ENCODE peak calls at places on chromosome 3, in four cellular contexts. N is thoracic aorta, O is activated B cell treated with CpG ODN at 0.5 μM for 24 hours, U is B cell. L is an unnamed sample.

GRCh38 chr3:44342191-44342790 is 3.7 kb downstream of the TCAIM start:
- DNase-seq in O (no peak), U (no peak), N (no peak), L (no peak)

GRCh38 chr3:149618151-149619123 is 39.4 kb downstream of the WWTR1 start:
- DNase-seq in U (no peak), O (no peak), N (peak; percentile 36), L (no peak)

GRCh38 chr3:34382859-34383258 is 584.4 kb downstream of the PDCD6IP start:
- DNase-seq in N (no peak), O (no peak), U (no peak), L (no peak)

GRCh38 chr3:124995460-124995994 is 60.3 kb downstream of the HEG1 start:
- DNase-seq in N (no peak), O (peak; percentile 21), U (peak; percentile 52), L (peak; percentile 65)

GRCh38 chr3:37279858-37280257 is 105.5 kb upstream of the LRRFIP2 start:
- DNase-seq in U (no peak), N (no peak), O (no peak), L (no peak)

GRCh38 chr3:117080899-117081298 is 371.3 kb downstream of the TUSC7 start:
- DNase-seq in O (no peak), U (no peak), N (no peak), L (no peak)

GRCh38 chr3:107806021-107806420 is 283.3 kb downstream of the BBX start:
- DNase-seq in O (no peak), U (no peak), N (no peak), L (no peak)

GRCh38 chr3:150457996-150458395 is 49.9 kb downstream of the TSC22D2 start:
- DNase-seq in O (no peak), N (no peak), U (no peak), L (no peak)